ENCODE peak calls at places on chromosomes 13 and 19, in six cellular contexts. E is IMR-90, N is mesenchymal stem cell, H is H9, M is H1, D is trophoblast cell. A is an unnamed sample.

GRCh38 chr13:83327091-83327490 is 555.2 kb downstream of the SLITRK1 start:
- DNase-seq in H (no peak), M (no peak), E (no peak), D (no peak), N (no peak), A (no peak)

GRCh38 chr13:97015661-97016350 is 21.5 kb upstream of the OXGR1 start:
- DNase-seq in D (no peak), E (no peak), M (no peak), N (no peak), H (no peak), A (no peak)

GRCh38 chr13:94248454-94249233 is 230.8 kb downstream of the DCT start:
- DNase-seq in D (no peak), N (no peak), M (no peak), E (peak), H (no peak), A (no peak)

GRCh38 chr13:39032150-39032549 is 5.7 kb downstream of the PROSER1 start:
- DNase-seq in D (no peak), H (no peak), N (no peak), M (no peak), E (no peak), A (no peak)

GRCh38 chr19:2014731-2015610 is 543 bp downstream of the BTBD2 start:
- DNase-seq in D (peak), E (no peak), M (no peak), H (no peak), N (no peak), A (peak)

GRCh38 chr19:35299523-35300339 is 7.8 kb downstream of the MAG start:
- DNase-seq in M (peak), N (no peak), D (no peak), E (no peak), H (peak), A (no peak)

GRCh38 chr19:55377356-55378131 is 918 bp downstream of the TMEM190 start:
- DNase-seq in H (peak), N (no peak), M (peak), D (no peak), E (no peak), A (no peak)

GRCh38 chr13:102260256-102260655 is 141.6 kb downstream of the FGF14 start:
- DNase-seq in N (no peak), E (no peak), D (no peak), H (no peak), M (no peak), A (no peak)

DNA sequence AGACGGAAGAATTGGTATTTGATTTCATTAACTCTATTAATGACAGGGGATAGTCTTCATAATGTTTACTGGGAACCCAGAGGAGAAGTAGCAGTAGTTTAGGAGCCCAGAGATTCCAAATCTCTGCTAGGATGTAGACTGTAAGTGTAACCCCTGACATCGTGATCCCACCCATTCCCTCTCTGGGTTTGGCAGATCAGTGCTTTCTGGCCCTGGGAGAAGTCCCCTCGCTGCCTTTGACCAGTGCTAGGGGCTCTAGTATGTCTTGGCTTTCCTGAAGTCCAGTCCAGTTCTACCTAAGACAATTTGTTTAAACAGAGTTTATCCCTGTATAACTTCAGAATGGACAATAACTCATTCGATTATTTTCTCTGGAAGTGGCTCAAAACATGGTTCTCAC is 11.6 kb downstream of the KLF5 start:
- DNase-seq in E (no peak), H (no peak), N (no peak), M (no peak), D (peak), A (no peak)
- H3K18ac ChIP-seq in E (peak), H (no peak), N (no peak), M (no peak), D (no peak), A (no peak)

GRCh38 chr19:58181902-58182576 is 822 bp upstream of the ZNF274 start:
- DNase-seq in M (peak), D (peak), E (no peak), N (peak), H (peak), A (no peak)

GRCh38 chr19:58182577-58182988 is 278 bp upstream of the ZNF274 start:
- DNase-seq in E (no peak), N (no peak), D (no peak), H (no peak), M (no peak), A (no peak)

GRCh38 chr19:58182989-58183821 is at the start of gene ZNF274:
- DNase-seq in M (peak), E (peak), D (peak), H (peak), N (peak), A (peak)

DNA sequence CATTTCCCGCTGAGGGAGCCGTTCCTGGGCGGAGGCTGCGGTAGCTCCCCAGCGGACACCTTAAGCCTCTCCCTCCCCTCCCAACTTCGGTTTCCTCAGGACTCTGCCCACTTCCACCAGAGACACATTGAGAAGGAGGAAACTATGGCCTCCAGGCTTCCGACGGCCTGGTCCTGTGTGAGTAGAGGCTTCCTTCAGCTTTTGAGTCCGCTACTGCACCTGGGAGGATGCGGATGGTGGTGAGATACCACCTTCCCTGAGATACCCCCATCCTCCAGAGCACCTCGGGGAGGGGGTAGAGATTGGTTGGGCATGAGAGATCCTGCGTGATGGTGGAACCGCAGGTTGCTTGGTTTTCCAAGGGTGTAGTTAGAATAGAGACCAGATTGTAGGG is 958 bp downstream of the ZNF274 start:
- DNase-seq in H (no peak), D (no peak), E (no peak), M (no peak), N (no peak), A (no peak)
- H4K8ac ChIP-seq in H (no peak), D (peak), E (peak), M (peak), N (peak), A (no peak)

GRCh38 chr13:29868581-29868980 is 18.2 kb upstream of the UBL3 start:
- DNase-seq in M (no peak), D (no peak), E (no peak), H (no peak), N (no peak), A (no peak)
- H4K91ac ChIP-seq in M (no peak), D (no peak), E (no peak), H (no peak), N (no peak), A (no peak)

DNA sequence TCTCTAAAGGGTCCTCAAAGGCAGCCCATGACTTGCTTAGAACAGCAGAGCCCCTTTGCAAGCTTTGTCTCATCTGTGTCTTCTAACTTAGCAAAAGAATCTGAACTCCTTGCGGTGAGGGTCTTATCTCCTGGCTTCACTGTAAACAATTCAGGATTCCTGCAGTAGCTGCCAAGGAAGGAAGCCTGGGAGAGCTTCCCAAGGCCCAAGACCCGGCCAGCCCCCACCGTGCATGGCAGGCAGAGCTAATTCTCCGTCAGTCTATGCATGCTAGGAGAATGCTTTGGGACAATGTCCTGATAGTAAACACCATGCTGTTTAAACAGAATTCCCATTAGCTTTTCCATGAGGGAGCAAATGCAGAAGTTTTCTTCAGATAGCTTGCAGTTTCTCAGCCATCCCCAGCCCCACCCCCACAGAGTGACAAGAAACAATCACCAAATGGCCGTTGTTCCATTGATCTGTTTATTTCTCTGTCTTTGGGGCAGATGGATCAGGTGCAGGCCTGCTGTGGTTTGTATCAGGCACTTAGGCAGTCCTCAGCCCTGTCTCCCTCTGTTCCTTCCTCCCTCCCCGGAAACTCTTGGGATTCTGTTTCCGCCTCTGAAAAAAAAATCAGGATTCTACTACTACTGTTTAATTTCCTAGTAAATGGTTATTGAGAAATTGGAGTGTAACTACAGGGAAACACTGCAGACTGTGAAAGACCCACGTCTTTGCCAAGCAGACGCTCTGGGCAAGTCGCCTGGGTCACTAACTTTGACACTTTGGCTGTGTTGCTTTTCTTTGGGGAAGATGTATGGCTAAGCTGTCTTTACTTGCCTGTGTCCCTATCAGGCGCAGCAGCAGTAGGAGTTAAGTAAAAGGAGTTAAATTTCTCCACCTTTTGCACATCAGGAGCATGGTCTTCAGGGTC is 40.7 kb upstream of the SPATA13 start:
- DNase-seq in E (peak), D (no peak), H (no peak), N (peak), M (no peak), A (no peak)
- H3K18ac ChIP-seq in E (no peak), D (no peak), H (no peak), N (peak), M (no peak), A (peak)

DNA sequence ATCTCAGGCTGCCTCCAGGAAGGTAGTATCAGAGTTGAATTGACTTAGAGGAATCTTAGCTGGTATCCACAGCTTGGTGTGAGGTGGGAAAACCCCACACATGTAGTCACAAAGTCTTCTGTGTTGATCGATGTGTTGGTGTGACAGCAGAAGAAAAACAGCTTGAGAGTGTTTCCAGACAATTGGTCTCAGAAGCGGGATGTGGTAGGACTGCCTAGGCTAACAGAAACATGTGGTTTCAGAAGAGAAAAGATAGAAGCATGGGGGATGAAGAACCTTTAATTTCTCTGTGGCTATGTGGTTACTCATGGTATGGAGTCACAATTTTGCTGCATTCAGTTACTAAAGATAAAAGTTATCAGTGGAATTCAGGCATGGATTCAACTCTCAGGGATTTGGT is 134.7 kb upstream of the SLITRK5 start:
- DNase-seq in M (no peak), D (no peak), E (no peak), N (peak), H (no peak), A (no peak)
- H4K8ac ChIP-seq in M (no peak), D (no peak), E (no peak), N (no peak), H (no peak), A (no peak)